ENCODE peak calls at places on chromosomes 7 and 10, in nine cellular contexts. R is GM23338; Y is adrenal gland; M is heart right ventricle; D is body of pancreas; A is K562; J is upper lobe of right lung; K is suprapubic skin; Q is effector memory CD4-positive, alpha-beta T cell. F is an unnamed sample. For H3K4me1, the result is how much of the 10 kb centered on the place peaks cover.

GRCh38 chr10:13496164-13496563 is 32.6 kb downstream of the BEND7 start:
- DNase-seq in R (no peak), Y (no peak), M (no peak), D (no peak), A (no peak), J (no peak), K (no peak), Q (no peak), F (no peak)

GRCh38 chr7:16083931-16084330 is 337.4 kb downstream of the CRPPA start:
- DNase-seq in R (peak), Y (no peak), M (no peak), D (no peak), A (no peak), J (no peak), K (no peak), Q (no peak), F (no peak)

GRCh38 chr10:124721295-124722052 is 22.7 kb downstream of the FAM53B start:
- DNase-seq in R (no peak), Y (peak), M (peak), D (no peak), A (no peak), J (peak), K (peak), Q (no peak), F (no peak)

GRCh38 chr10:73209705-73210104 is 37.4 kb downstream of the DNAJC9 start:
- DNase-seq in R (no peak), Y (no peak), M (no peak), D (no peak), A (no peak), J (no peak), K (no peak), Q (no peak), F (no peak)

GRCh38 chr7:36994456-36995112 is 270.3 kb upstream of the AOAH start:
- DNase-seq in R (no peak), Y (no peak), M (no peak), D (no peak), A (no peak), J (no peak), K (no peak), Q (no peak), F (no peak)

GRCh38 chr7:117808273-117808868 is 64.9 kb downstream of the CTTNBP2 start:
- DNase-seq in R (no peak), Y (no peak), M (peak), D (peak), A (no peak), J (no peak), K (no peak), Q (no peak), F (peak)

GRCh38 chr10:114448897-114449296 is 44.6 kb upstream of the AFAP1L2 start:
- DNase-seq in R (no peak), Y (no peak), M (no peak), D (no peak), A (no peak), J (no peak), K (no peak), Q (no peak), F (no peak)

GRCh38 chr7:31958216-31958615 is 112.0 kb downstream of the PDE1C start:
- DNase-seq in R (no peak), Y (no peak), M (no peak), D (no peak), A (no peak), J (no peak), K (no peak), Q (no peak), F (no peak)

GRCh38 chr10:113059001-113059780 is 109.1 kb downstream of the TCF7L2 start:
- DNase-seq in R (no peak), Y (peak), M (no peak), D (no peak), A (no peak), J (no peak), K (no peak), Q (no peak), F (no peak)

GRCh38 chr7:43454936-43455518 is 127.9 kb upstream of the STK17A start:
- DNase-seq in R (peak), Y (no peak), M (no peak), D (no peak), A (peak), J (no peak), K (no peak), Q (no peak), F (no peak)

GRCh38 chr10:103854265-103854686 is 1.1 kb downstream of the SH3PXD2A start:
- DNase-seq in R (peak), Y (no peak), M (peak), D (no peak), A (no peak), J (no peak), K (no peak), Q (no peak), F (no peak)

DNA sequence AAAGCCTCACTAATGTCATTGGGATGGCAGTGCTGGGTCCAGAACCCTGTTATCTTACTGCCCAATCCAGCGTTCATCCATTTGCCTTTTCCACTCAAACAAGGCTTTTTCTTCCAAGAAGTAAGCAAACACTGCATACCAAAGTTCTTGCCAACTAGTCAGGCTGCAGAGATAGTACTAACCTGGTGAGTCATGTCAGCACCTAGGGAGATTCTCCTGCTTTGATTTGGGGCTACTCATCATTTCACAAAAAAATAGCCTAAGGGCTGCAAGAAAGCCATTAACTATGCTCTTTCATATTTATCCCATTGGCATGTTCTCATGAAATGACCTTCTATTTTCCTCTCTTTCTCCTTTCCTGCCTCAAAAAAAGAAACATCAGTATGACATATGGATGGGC is 142.6 kb downstream of the TWIST1 start:
- DNase-seq in R (no peak), Y (no peak), M (no peak), D (no peak), A (no peak), J (no peak), K (no peak), Q (no peak), F (no peak)
- H3K4me1 ChIP-seq in R (under half), Y (under half), M (under half), D (under half), A (under half), J (under half), K (under half), Q (under half), F (under half)

DNA sequence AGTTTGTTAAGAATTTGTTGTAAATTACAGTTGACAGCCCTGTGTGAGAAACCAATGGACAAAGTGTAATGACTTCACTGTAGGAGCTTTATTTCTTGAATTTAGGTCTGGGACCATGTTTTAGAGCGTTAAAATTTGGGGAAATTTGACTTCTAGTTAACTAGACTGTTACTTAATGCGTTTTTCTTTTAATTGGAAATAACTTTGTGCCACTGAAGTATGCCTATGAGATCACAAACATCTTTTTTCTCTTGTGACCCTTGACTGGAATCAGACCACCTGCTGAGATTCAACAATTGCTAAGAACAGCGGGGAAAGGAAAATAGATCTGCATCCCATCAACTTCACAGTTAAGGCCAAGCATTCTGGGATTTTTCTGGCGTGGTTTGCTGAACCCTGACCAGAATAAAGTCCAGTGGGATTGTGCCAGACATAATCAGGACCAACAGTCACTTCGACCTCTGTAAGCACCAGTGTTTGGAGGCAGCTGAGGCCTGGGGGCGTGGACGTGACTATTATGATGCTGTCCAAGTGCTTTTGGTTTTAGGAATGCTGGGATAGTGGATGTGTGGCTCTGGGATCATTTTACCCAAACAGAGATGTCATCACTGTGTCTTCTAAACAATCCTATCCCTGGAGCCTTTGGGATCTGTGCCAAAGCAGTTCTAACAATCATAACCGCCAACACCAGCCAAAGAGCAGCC is 373.2 kb upstream of the PRKCQ start:
- DNase-seq in R (no peak), Y (no peak), M (no peak), D (peak), A (no peak), J (no peak), K (no peak), Q (no peak), F (no peak)
- H3K4me3 ChIP-seq in R (no peak), Y (no peak), M (no peak), D (no peak), A (no peak), J (no peak), K (no peak), Q (no peak), F (no peak)

DNA sequence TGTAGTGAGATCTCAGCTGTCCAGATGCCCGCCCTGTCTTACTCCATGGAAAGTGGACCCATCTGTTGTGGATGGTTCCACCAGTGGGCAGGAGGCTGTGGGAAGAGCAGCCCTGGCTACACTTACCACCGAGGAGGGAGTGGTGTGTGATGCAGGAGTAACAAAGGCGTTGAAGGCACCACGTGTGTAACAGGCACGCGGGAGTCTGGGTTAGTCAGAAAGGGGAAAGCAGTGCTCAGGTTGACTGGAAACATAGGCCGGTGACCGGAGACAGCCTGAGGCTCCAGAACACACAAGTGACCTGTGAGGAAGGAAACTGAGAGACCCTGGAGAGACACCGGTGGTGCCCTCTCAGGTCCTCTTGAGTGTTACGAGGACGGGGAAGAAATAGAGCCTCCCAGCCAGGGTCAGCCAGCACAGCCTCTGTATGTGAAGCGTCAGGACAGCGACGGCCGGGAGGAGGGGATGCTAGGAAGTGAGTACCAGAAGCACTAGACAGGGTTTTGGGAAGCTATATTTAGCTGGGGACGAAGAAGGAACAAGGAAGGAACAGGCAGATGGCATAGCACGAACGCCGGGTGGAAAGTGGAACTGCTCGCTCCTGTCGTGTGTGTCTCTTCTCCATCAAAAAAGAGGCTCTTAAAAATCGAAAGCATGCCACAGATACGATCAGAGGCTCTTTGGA is 51.7 kb downstream of the DAGLB start:
- DNase-seq in R (no peak), Y (peak), M (no peak), D (no peak), A (no peak), J (no peak), K (no peak), Q (no peak), F (no peak)
- H3K4me1 ChIP-seq in R (under half), Y (under half), M (half or more), D (under half), A (under half), J (half or more), K (half or more), Q (under half), F (under half)

GRCh38 chr7:2894118-2894940 is 50.2 kb upstream of the GNA12 start:
- DNase-seq in R (no peak), Y (no peak), M (no peak), D (no peak), A (no peak), J (no peak), K (no peak), Q (no peak), F (no peak)
- H3K4me3 ChIP-seq in R (no peak), Y (no peak), M (no peak), D (no peak), A (no peak), J (no peak), K (no peak), Q (peak), F (no peak)

DNA sequence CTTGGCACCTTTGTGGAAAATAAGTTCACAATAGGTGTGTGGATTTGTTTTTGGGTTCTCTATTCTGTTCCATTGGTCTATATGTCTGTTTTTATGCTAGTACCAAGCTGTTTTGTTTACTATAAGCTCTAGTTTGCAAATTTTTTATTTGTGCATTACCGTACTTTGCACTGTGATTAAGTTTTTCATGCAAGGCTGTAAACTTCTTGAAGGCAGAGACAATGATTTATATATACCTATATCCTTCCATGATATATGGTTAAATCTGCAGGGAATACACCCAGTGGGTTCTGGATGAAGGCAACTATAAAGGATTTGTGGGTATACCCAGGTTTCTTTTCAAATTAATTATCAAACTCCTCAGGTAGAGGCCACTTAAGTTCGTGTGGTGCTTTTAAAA is 91.8 kb upstream of the PDLIM1 start:
- DNase-seq in R (no peak), Y (no peak), M (no peak), D (no peak), A (no peak), J (no peak), K (no peak), Q (no peak), F (no peak)
- H3K4me1 ChIP-seq in R (under half), Y (under half), M (under half), D (under half), A (under half), J (under half), K (under half), Q (under half), F (under half)

GRCh38 chr10:44995581-44995913 is 5.2 kb upstream of the ZNF22 start:
- DNase-seq in R (no peak), Y (no peak), M (no peak), D (no peak), A (no peak), J (no peak), K (no peak), Q (no peak), F (no peak)

GRCh38 chr10:44997105-44997748 is 3.5 kb upstream of the ZNF22 start:
- DNase-seq in R (no peak), Y (no peak), M (no peak), D (no peak), A (no peak), J (no peak), K (no peak), Q (no peak), F (no peak)

GRCh38 chr10:44993922-44994751 is 6.6 kb upstream of the ZNF22 start:
- DNase-seq in R (no peak), Y (no peak), M (no peak), D (no peak), A (no peak), J (no peak), K (no peak), Q (no peak), F (no peak)

GRCh38 chr10:44994752-44995530 is 5.8 kb upstream of the ZNF22 start:
- DNase-seq in R (no peak), Y (no peak), M (no peak), D (peak), A (no peak), J (no peak), K (no peak), Q (no peak), F (no peak)

GRCh38 chr10:44995914-44996633 is 4.6 kb upstream of the ZNF22 start:
- DNase-seq in R (no peak), Y (no peak), M (peak), D (peak), A (no peak), J (no peak), K (no peak), Q (no peak), F (peak)
- H3K4me3 ChIP-seq in R (no peak), Y (peak), M (no peak), D (no peak), A (no peak), J (no peak), K (no peak), Q (no peak), F (peak)

GRCh38 chr10:26777686-26778085 is 80.2 kb downstream of the PDSS1 start:
- DNase-seq in R (no peak), Y (no peak), M (no peak), D (no peak), A (no peak), J (no peak), K (no peak), Q (no peak), F (no peak)
- H3K4me1 ChIP-seq in R (under half), Y (under half), M (under half), D (under half), A (under half), J (under half), K (under half), Q (under half), F (under half)

F was measured in ascending aorta.